ENCODE peak calls at places on chromosomes 6 and 20, in ten cellular contexts. One of them, this sample, is unnamed.

GRCh38 chr6:113936093-113936934 is 34.6 kb downstream of the HDAC2 start:
- DNase-seq in SHP77: peak; percentile 58
- DNase-seq in activated naive CD4-positive, alpha-beta T cell: no peak
- DNase-seq in endothelial cell: peak; percentile 41
- DNase-seq in stimulated activated CD4-positive, alpha-beta T cell treated with anti-CD3 and anti-CD28 coated beads, Interleukin-2, amount 100 ng/mL, for 48 hours: no peak
- DNase-seq in foreskin fibroblast: peak; percentile 74
- DNase-seq in EL: peak; percentile 64
- DNase-seq in uterus: no peak
- DNase-seq in LHCN-M2: peak; percentile 68
- DNase-seq in dermis microvascular lymphatic vessel endothelial cell: peak; percentile 73
- DNase-seq in this sample: no peak

GRCh38 chr20:10731190-10731955 is 57.6 kb upstream of the JAG1 start:
- DNase-seq in foreskin fibroblast: peak; percentile 84
- DNase-seq in dermis microvascular lymphatic vessel endothelial cell: no peak
- DNase-seq in uterus: no peak
- DNase-seq in stimulated activated CD4-positive, alpha-beta T cell treated with anti-CD3 and anti-CD28 coated beads, Interleukin-2, amount 100 ng/mL, for 48 hours: no peak
- DNase-seq in endothelial cell: no peak
- DNase-seq in SHP77: no peak
- DNase-seq in activated naive CD4-positive, alpha-beta T cell: no peak
- DNase-seq in LHCN-M2: peak; percentile 69
- DNase-seq in EL: peak; percentile 60
- DNase-seq in this sample: no peak

GRCh38 chr6:112365952-112366351 is 18.8 kb downstream of the RFPL4B start:
- DNase-seq in SHP77: no peak
- DNase-seq in endothelial cell: no peak
- DNase-seq in stimulated activated CD4-positive, alpha-beta T cell treated with anti-CD3 and anti-CD28 coated beads, Interleukin-2, amount 100 ng/mL, for 48 hours: no peak
- DNase-seq in LHCN-M2: no peak
- DNase-seq in dermis microvascular lymphatic vessel endothelial cell: no peak
- DNase-seq in foreskin fibroblast: no peak
- DNase-seq in EL: no peak
- DNase-seq in activated naive CD4-positive, alpha-beta T cell: no peak
- DNase-seq in uterus: no peak
- DNase-seq in this sample: no peak

GRCh38 chr20:23639490-23639958 is 1.8 kb upstream of the CST3 start:
- DNase-seq in dermis microvascular lymphatic vessel endothelial cell: no peak
- DNase-seq in SHP77: no peak
- DNase-seq in uterus: no peak
- DNase-seq in EL: no peak
- DNase-seq in stimulated activated CD4-positive, alpha-beta T cell treated with anti-CD3 and anti-CD28 coated beads, Interleukin-2, amount 100 ng/mL, for 48 hours: no peak
- DNase-seq in endothelial cell: no peak
- DNase-seq in LHCN-M2: no peak
- DNase-seq in foreskin fibroblast: no peak
- DNase-seq in activated naive CD4-positive, alpha-beta T cell: no peak
- DNase-seq in this sample: no peak

GRCh38 chr6:33162471-33162870 is 29.8 kb downstream of the COL11A2 start:
- DNase-seq in SHP77: no peak
- DNase-seq in LHCN-M2: peak; percentile 29
- DNase-seq in dermis microvascular lymphatic vessel endothelial cell: no peak
- DNase-seq in uterus: no peak
- DNase-seq in endothelial cell: no peak
- DNase-seq in stimulated activated CD4-positive, alpha-beta T cell treated with anti-CD3 and anti-CD28 coated beads, Interleukin-2, amount 100 ng/mL, for 48 hours: no peak
- DNase-seq in EL: no peak
- DNase-seq in activated naive CD4-positive, alpha-beta T cell: no peak
- DNase-seq in foreskin fibroblast: no peak
- DNase-seq in this sample: no peak

GRCh38 chr6:146651482-146651863 is 52.7 kb downstream of the ADGB start:
- DNase-seq in LHCN-M2: no peak
- DNase-seq in SHP77: no peak
- DNase-seq in EL: no peak
- DNase-seq in activated naive CD4-positive, alpha-beta T cell: no peak
- DNase-seq in foreskin fibroblast: no peak
- DNase-seq in endothelial cell: no peak
- DNase-seq in uterus: no peak
- DNase-seq in dermis microvascular lymphatic vessel endothelial cell: no peak
- DNase-seq in stimulated activated CD4-positive, alpha-beta T cell treated with anti-CD3 and anti-CD28 coated beads, Interleukin-2, amount 100 ng/mL, for 48 hours: no peak
- DNase-seq in this sample: no peak

GRCh38 chr20:21767739-21768223 is 62.3 kb downstream of the PAX1 start:
- DNase-seq in stimulated activated CD4-positive, alpha-beta T cell treated with anti-CD3 and anti-CD28 coated beads, Interleukin-2, amount 100 ng/mL, for 48 hours: peak; percentile 4
- DNase-seq in uterus: no peak
- DNase-seq in activated naive CD4-positive, alpha-beta T cell: no peak
- DNase-seq in foreskin fibroblast: no peak
- DNase-seq in SHP77: no peak
- DNase-seq in EL: no peak
- DNase-seq in dermis microvascular lymphatic vessel endothelial cell: no peak
- DNase-seq in endothelial cell: peak; percentile 81
- DNase-seq in LHCN-M2: no peak
- DNase-seq in this sample: no peak

GRCh38 chr20:62362991-62363919 is 3.9 kb downstream of the LAMA5 start:
- DNase-seq in endothelial cell: no peak
- DNase-seq in stimulated activated CD4-positive, alpha-beta T cell treated with anti-CD3 and anti-CD28 coated beads, Interleukin-2, amount 100 ng/mL, for 48 hours: no peak
- DNase-seq in EL: no peak
- DNase-seq in SHP77: no peak
- DNase-seq in dermis microvascular lymphatic vessel endothelial cell: no peak
- DNase-seq in LHCN-M2: no peak
- DNase-seq in foreskin fibroblast: peak; percentile 52
- DNase-seq in activated naive CD4-positive, alpha-beta T cell: no peak
- DNase-seq in uterus: peak; percentile 15
- DNase-seq in this sample: peak; percentile 30

GRCh38 chr6:136600818-136601217 is 50.6 kb upstream of the MAP7 start:
- DNase-seq in SHP77: no peak
- DNase-seq in foreskin fibroblast: peak; percentile 50
- DNase-seq in LHCN-M2: no peak
- DNase-seq in EL: no peak
- DNase-seq in endothelial cell: no peak
- DNase-seq in uterus: no peak
- DNase-seq in stimulated activated CD4-positive, alpha-beta T cell treated with anti-CD3 and anti-CD28 coated beads, Interleukin-2, amount 100 ng/mL, for 48 hours: no peak
- DNase-seq in activated naive CD4-positive, alpha-beta T cell: no peak
- DNase-seq in dermis microvascular lymphatic vessel endothelial cell: no peak
- DNase-seq in this sample: no peak

GRCh38 chr6:117605169-117605826 is 3.0 kb upstream of the GOPC start:
- DNase-seq in dermis microvascular lymphatic vessel endothelial cell: peak; percentile 85
- DNase-seq in stimulated activated CD4-positive, alpha-beta T cell treated with anti-CD3 and anti-CD28 coated beads, Interleukin-2, amount 100 ng/mL, for 48 hours: no peak
- DNase-seq in EL: peak; percentile 73
- DNase-seq in activated naive CD4-positive, alpha-beta T cell: no peak
- DNase-seq in foreskin fibroblast: peak; percentile 87
- DNase-seq in endothelial cell: peak; percentile 53
- DNase-seq in LHCN-M2: peak; percentile 67
- DNase-seq in SHP77: peak; percentile 62
- DNase-seq in uterus: peak; percentile 27
- DNase-seq in this sample: no peak

GRCh38 chr6:5457036-5457435 is 195.7 kb downstream of the FARS2 start:
- DNase-seq in EL: no peak
- DNase-seq in LHCN-M2: peak; percentile 67
- DNase-seq in uterus: no peak
- DNase-seq in SHP77: peak; percentile 25
- DNase-seq in foreskin fibroblast: peak; percentile 65
- DNase-seq in activated naive CD4-positive, alpha-beta T cell: no peak
- DNase-seq in stimulated activated CD4-positive, alpha-beta T cell treated with anti-CD3 and anti-CD28 coated beads, Interleukin-2, amount 100 ng/mL, for 48 hours: no peak
- DNase-seq in dermis microvascular lymphatic vessel endothelial cell: peak; percentile 56
- DNase-seq in endothelial cell: no peak
- DNase-seq in this sample: peak; percentile 51

GRCh38 chr20:48933017-48933766 is 11.7 kb downstream of the ARFGEF2 start:
- DNase-seq in LHCN-M2: peak; percentile 61
- DNase-seq in endothelial cell: no peak
- DNase-seq in EL: no peak
- DNase-seq in foreskin fibroblast: no peak
- DNase-seq in activated naive CD4-positive, alpha-beta T cell: no peak
- DNase-seq in dermis microvascular lymphatic vessel endothelial cell: no peak
- DNase-seq in uterus: no peak
- DNase-seq in stimulated activated CD4-positive, alpha-beta T cell treated with anti-CD3 and anti-CD28 coated beads, Interleukin-2, amount 100 ng/mL, for 48 hours: no peak
- DNase-seq in SHP77: no peak
- DNase-seq in this sample: no peak

GRCh38 chr6:38131527-38131965 is 312.0 kb downstream of the ZFAND3 start:
- DNase-seq in dermis microvascular lymphatic vessel endothelial cell: no peak
- DNase-seq in activated naive CD4-positive, alpha-beta T cell: no peak
- DNase-seq in SHP77: no peak
- DNase-seq in endothelial cell: no peak
- DNase-seq in foreskin fibroblast: peak; percentile 96
- DNase-seq in uterus: no peak
- DNase-seq in stimulated activated CD4-positive, alpha-beta T cell treated with anti-CD3 and anti-CD28 coated beads, Interleukin-2, amount 100 ng/mL, for 48 hours: peak; percentile 15
- DNase-seq in LHCN-M2: peak; percentile 96
- DNase-seq in EL: peak; percentile 95
- DNase-seq in this sample: no peak

GRCh38 chr6:53771780-53772624 is 22.8 kb upstream of the LRRC1 start:
- DNase-seq in endothelial cell: no peak
- DNase-seq in dermis microvascular lymphatic vessel endothelial cell: no peak
- DNase-seq in foreskin fibroblast: peak; percentile 26
- DNase-seq in SHP77: no peak
- DNase-seq in activated naive CD4-positive, alpha-beta T cell: no peak
- DNase-seq in uterus: no peak
- DNase-seq in EL: peak; percentile 74
- DNase-seq in stimulated activated CD4-positive, alpha-beta T cell treated with anti-CD3 and anti-CD28 coated beads, Interleukin-2, amount 100 ng/mL, for 48 hours: no peak
- DNase-seq in LHCN-M2: no peak
- DNase-seq in this sample: no peak

GRCh38 chr6:34132486-34133185 is 13.3 kb downstream of the GRM4 start:
- DNase-seq in activated naive CD4-positive, alpha-beta T cell: no peak
- DNase-seq in LHCN-M2: peak; percentile 36
- DNase-seq in stimulated activated CD4-positive, alpha-beta T cell treated with anti-CD3 and anti-CD28 coated beads, Interleukin-2, amount 100 ng/mL, for 48 hours: peak; percentile 20
- DNase-seq in endothelial cell: peak; percentile 79
- DNase-seq in foreskin fibroblast: peak; percentile 65
- DNase-seq in uterus: no peak
- DNase-seq in EL: no peak
- DNase-seq in dermis microvascular lymphatic vessel endothelial cell: no peak
- DNase-seq in SHP77: no peak
- DNase-seq in this sample: no peak

GRCh38 chr20:22579119-22579427 is 5.3 kb downstream of the FOXA2 start:
- DNase-seq in dermis microvascular lymphatic vessel endothelial cell: no peak
- DNase-seq in activated naive CD4-positive, alpha-beta T cell: no peak
- DNase-seq in stimulated activated CD4-positive, alpha-beta T cell treated with anti-CD3 and anti-CD28 coated beads, Interleukin-2, amount 100 ng/mL, for 48 hours: no peak
- DNase-seq in EL: no peak
- DNase-seq in endothelial cell: no peak
- DNase-seq in SHP77: no peak
- DNase-seq in LHCN-M2: no peak
- DNase-seq in uterus: no peak
- DNase-seq in foreskin fibroblast: no peak
- DNase-seq in this sample: no peak

GRCh38 chr6:34543421-34543820 is 12.7 kb downstream of the SPDEF start:
- DNase-seq in EL: peak; percentile 88
- DNase-seq in LHCN-M2: peak; percentile 56
- DNase-seq in foreskin fibroblast: peak; percentile 79
- DNase-seq in uterus: no peak
- DNase-seq in stimulated activated CD4-positive, alpha-beta T cell treated with anti-CD3 and anti-CD28 coated beads, Interleukin-2, amount 100 ng/mL, for 48 hours: no peak
- DNase-seq in endothelial cell: no peak
- DNase-seq in activated naive CD4-positive, alpha-beta T cell: no peak
- DNase-seq in SHP77: no peak
- DNase-seq in dermis microvascular lymphatic vessel endothelial cell: no peak
- DNase-seq in this sample: no peak

GRCh38 chr6:34568341-34568680 is 12.2 kb upstream of the SPDEF start:
- DNase-seq in stimulated activated CD4-positive, alpha-beta T cell treated with anti-CD3 and anti-CD28 coated beads, Interleukin-2, amount 100 ng/mL, for 48 hours: no peak
- DNase-seq in EL: no peak
- DNase-seq in dermis microvascular lymphatic vessel endothelial cell: no peak
- DNase-seq in SHP77: no peak
- DNase-seq in uterus: no peak
- DNase-seq in activated naive CD4-positive, alpha-beta T cell: no peak
- DNase-seq in endothelial cell: no peak
- DNase-seq in foreskin fibroblast: no peak
- DNase-seq in LHCN-M2: no peak
- DNase-seq in this sample: no peak

GRCh38 chr20:46011631-46012482 is 3.1 kb downstream of the MMP9 start:
- DNase-seq in dermis microvascular lymphatic vessel endothelial cell: no peak
- DNase-seq in LHCN-M2: peak; percentile 43
- DNase-seq in SHP77: no peak
- DNase-seq in foreskin fibroblast: peak; percentile 29
- DNase-seq in uterus: no peak
- DNase-seq in EL: peak; percentile 80
- DNase-seq in endothelial cell: no peak
- DNase-seq in stimulated activated CD4-positive, alpha-beta T cell treated with anti-CD3 and anti-CD28 coated beads, Interleukin-2, amount 100 ng/mL, for 48 hours: peak; percentile 69
- DNase-seq in activated naive CD4-positive, alpha-beta T cell: peak; percentile 9
- DNase-seq in this sample: peak; percentile 73

GRCh38 chr6:158560787-158561246 is 926 bp downstream of the TMEM181 start:
- DNase-seq in LHCN-M2: no peak
- DNase-seq in SHP77: peak; percentile 18
- DNase-seq in uterus: no peak
- DNase-seq in activated naive CD4-positive, alpha-beta T cell: no peak
- DNase-seq in EL: peak; percentile 41
- DNase-seq in foreskin fibroblast: peak; percentile 59
- DNase-seq in stimulated activated CD4-positive, alpha-beta T cell treated with anti-CD3 and anti-CD28 coated beads, Interleukin-2, amount 100 ng/mL, for 48 hours: peak; percentile 16
- DNase-seq in endothelial cell: no peak
- DNase-seq in dermis microvascular lymphatic vessel endothelial cell: no peak
- DNase-seq in this sample: peak; percentile 38

This sample was measured in left cardiac atrium.